ENCODE peak calls at places on chromosome 6, in eight cellular contexts. J is uterus; G is left ventricle myocardium inferior; K is fibroblast of lung; P is IMR-90; T is psoas muscle; U is CD8-positive, alpha-beta T cell; H is Caco-2. O is an unnamed sample. For H3K27me3 and H3K4me1, the result is how much of the 10 kb centered on the place peaks cover.

GRCh38 chr6:57069920-57070331 is 20.1 kb upstream of the ZNF451 start:
- DNase-seq in J (no peak), H (no peak), G (no peak), P (no peak), U (no peak), K (peak), T (no peak), O (no peak)

GRCh38 chr6:42137192-42137753 is 5.1 kb downstream of the C6orf132 start:
- DNase-seq in G (no peak), H (peak), U (no peak), K (peak), T (no peak), J (no peak), P (no peak), O (peak)

GRCh38 chr6:28982476-28983266 is 22.4 kb downstream of the ZNF311 start:
- DNase-seq in H (peak), P (peak), K (peak), J (peak), G (no peak), U (peak), T (no peak), O (peak)

GRCh38 chr6:133055527-133055966 is 185.6 kb upstream of the EYA4 start:
- DNase-seq in T (no peak), H (no peak), J (no peak), G (no peak), U (no peak), P (no peak), K (no peak), O (no peak)

GRCh38 chr6:135521431-135521830 is 23.9 kb upstream of the AHI1 start:
- DNase-seq in T (no peak), G (no peak), J (no peak), U (no peak), H (no peak), K (peak), P (peak), O (no peak)

GRCh38 chr6:16760536-16761468 is at the start of gene ATXN1:
- DNase-seq in H (peak), K (no peak), U (peak), J (peak), T (peak), G (peak), P (peak), O (peak)

GRCh38 chr6:105875974-105876640 is 210.0 kb upstream of the PRDM1 start:
- DNase-seq in H (no peak), J (no peak), P (no peak), U (no peak), G (no peak), T (no peak), K (no peak), O (no peak)

GRCh38 chr6:159969921-159970320 is 1.0 kb downstream of the IGF2R start:
- DNase-seq in K (peak), P (peak), H (peak), T (no peak), J (peak), G (no peak), U (peak), O (peak)

GRCh38 chr6:90274481-90275030 is 22.1 kb downstream of the BACH2 start:
- DNase-seq in G (no peak), H (no peak), K (no peak), U (peak), P (no peak), J (no peak), T (no peak), O (no peak)

GRCh38 chr6:105515054-105515453 is 112.2 kb upstream of the PREP start:
- DNase-seq in K (no peak), J (no peak), G (no peak), P (no peak), U (no peak), H (no peak), T (no peak), O (no peak)

GRCh38 chr6:36904096-36904495 is 18.3 kb downstream of the C6orf89 start:
- DNase-seq in G (no peak), U (no peak), J (no peak), T (no peak), K (no peak), H (no peak), P (peak), O (no peak)

GRCh38 chr6:137277971-137278602 is 58.9 kb upstream of the IFNGR1 start:
- DNase-seq in U (no peak), K (peak), P (peak), T (no peak), H (peak), J (no peak), G (no peak), O (peak)

GRCh38 chr6:138289739-138290138 is 71.4 kb upstream of the PBOV1 start:
- DNase-seq in H (peak), J (no peak), U (no peak), P (no peak), K (peak), T (no peak), G (no peak), O (peak)

GRCh38 chr6:3571206-3571815 is 114.5 kb upstream of the SLC22A23 start:
- DNase-seq in J (no peak), T (no peak), H (no peak), K (no peak), G (no peak), P (no peak), U (no peak), O (no peak)

GRCh38 chr6:142384455-142385332 is 82.9 kb downstream of the ADGRG6 start:
- DNase-seq in T (no peak), H (no peak), K (peak), U (no peak), J (no peak), G (no peak), P (peak), O (no peak)

GRCh38 chr6:393391-394221 is 2.1 kb downstream of the IRF4 start:
- DNase-seq in U (no peak), J (no peak), T (peak), G (no peak), K (no peak), H (no peak), P (no peak), O (no peak)

GRCh38 chr6:84284428-84285033 is 57.1 kb upstream of the CEP162 start:
- DNase-seq in H (peak), U (no peak), G (no peak), J (no peak), K (no peak), P (peak), T (no peak), O (peak)

GRCh38 chr6:108608453-108609275 is 47.9 kb downstream of the FOXO3 start:
- DNase-seq in P (peak), U (no peak), H (no peak), K (peak), J (no peak), T (no peak), G (no peak), O (no peak)

GRCh38 chr6:143598466-143599080 is 79.2 kb upstream of the PHACTR2 start:
- DNase-seq in H (no peak), J (no peak), T (no peak), G (no peak), U (peak), K (no peak), P (no peak), O (no peak)

GRCh38 chr6:139099984-139100383 is 34.9 kb upstream of the HECA start:
- DNase-seq in T (no peak), P (no peak), K (no peak), U (no peak), H (no peak), G (no peak), J (no peak), O (no peak)

GRCh38 chr6:89862281-89862680 is 32.0 kb upstream of the GJA10 start:
- DNase-seq in U (no peak), H (no peak), J (no peak), P (no peak), K (no peak), G (no peak), T (no peak), O (no peak)

GRCh38 chr6:70709826-70710225 is 42.1 kb downstream of the SMAP1 start:
- DNase-seq in H (no peak), G (no peak), T (no peak), U (no peak), K (peak), J (no peak), P (peak), O (no peak)

GRCh38 chr6:126824226-126824625 is 294.2 kb upstream of the RSPO3 start:
- DNase-seq in J (no peak), K (peak), G (no peak), T (no peak), P (no peak), H (no peak), U (no peak), O (no peak)

GRCh38 chr6:159981591-159982245 is 12.8 kb downstream of the IGF2R start:
- DNase-seq in G (no peak), P (peak), K (peak), U (peak), J (peak), H (no peak), T (peak), O (no peak)

DNA sequence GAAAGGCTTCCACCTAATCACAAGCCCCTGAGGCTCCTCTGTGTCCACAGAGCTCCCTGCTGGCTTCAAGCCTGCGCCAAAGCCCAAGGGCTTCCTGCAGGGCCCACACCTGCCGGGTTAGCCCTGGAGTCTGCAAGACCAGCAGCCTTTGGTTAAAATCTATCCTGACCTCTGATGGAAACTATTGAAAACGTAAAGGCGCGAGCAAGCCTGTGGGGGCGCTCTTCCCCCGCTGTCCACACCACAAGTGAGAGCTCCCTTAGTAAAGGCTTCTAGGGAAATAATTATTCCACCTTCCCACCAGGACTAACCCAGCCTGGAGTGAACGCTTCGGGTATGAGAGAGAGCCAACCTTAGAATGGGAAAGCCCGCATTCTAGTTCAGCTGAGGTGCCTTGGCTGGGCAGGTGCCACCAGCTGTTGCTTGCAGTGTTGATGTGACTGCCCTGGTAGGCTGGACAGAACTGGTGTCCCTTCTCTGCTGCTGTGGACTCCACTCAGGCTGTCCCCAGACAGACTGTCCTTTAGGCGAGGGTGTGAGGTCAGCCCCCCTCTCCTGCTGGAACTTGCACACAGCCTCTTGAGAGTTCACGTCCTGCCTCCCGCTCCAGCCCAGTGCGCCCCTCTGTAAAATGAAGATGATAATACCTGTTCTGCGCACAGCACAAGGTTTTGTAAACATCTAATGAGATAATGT is 68.7 kb downstream of the SYTL3 start:
- DNase-seq in P (no peak), T (no peak), J (no peak), U (no peak), G (no peak), K (no peak), H (peak), O (no peak)
- TF ChIP-seq CTCF in P (peak), T (peak), J (peak), U (no peak), G (peak), K (peak), H (peak), O (peak)

DNA sequence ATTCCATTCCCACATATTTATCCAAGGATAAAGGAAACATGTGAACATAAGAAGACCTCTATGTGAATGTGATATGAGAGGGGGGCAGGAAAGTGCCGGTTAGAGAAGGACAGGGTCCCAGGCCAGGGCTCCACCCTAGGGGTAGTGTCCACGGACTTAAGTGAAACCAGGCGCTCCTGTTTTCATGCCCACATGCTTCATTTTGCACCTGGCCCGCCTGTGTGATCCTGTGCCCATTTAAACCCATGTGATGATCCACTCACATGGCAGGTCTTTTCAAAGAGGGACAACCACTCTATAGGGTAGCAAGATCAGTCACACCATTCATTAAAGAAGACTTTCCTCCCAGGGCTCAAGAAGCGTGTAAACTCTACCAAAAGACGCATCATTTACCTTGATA is 865.3 kb upstream of the GJE1 start:
- DNase-seq in K (no peak), U (no peak), J (no peak), G (no peak), P (no peak), H (no peak), T (no peak), O (no peak)
- H3K27me3 ChIP-seq in K (under half), U (under half), J (under half), G (under half), P (under half), H (under half), T (under half), O (under half)

GRCh38 chr6:34487536-34487935 is 21.7 kb downstream of the PACSIN1 start:
- DNase-seq in J (no peak), U (no peak), H (no peak), K (no peak), P (no peak), G (no peak), T (no peak), O (no peak)

GRCh38 chr6:34484391-34484790 is 18.5 kb downstream of the PACSIN1 start:
- DNase-seq in U (no peak), J (no peak), P (no peak), H (no peak), T (no peak), K (no peak), G (no peak), O (no peak)

GRCh38 chr6:34484899-34485298 is 19.0 kb downstream of the PACSIN1 start:
- DNase-seq in T (no peak), H (no peak), G (no peak), K (no peak), U (peak), J (no peak), P (no peak), O (no peak)

GRCh38 chr6:34485321-34486060 is 19.6 kb downstream of the PACSIN1 start:
- DNase-seq in J (no peak), T (no peak), H (no peak), U (no peak), G (no peak), P (no peak), K (no peak), O (no peak)

DNA sequence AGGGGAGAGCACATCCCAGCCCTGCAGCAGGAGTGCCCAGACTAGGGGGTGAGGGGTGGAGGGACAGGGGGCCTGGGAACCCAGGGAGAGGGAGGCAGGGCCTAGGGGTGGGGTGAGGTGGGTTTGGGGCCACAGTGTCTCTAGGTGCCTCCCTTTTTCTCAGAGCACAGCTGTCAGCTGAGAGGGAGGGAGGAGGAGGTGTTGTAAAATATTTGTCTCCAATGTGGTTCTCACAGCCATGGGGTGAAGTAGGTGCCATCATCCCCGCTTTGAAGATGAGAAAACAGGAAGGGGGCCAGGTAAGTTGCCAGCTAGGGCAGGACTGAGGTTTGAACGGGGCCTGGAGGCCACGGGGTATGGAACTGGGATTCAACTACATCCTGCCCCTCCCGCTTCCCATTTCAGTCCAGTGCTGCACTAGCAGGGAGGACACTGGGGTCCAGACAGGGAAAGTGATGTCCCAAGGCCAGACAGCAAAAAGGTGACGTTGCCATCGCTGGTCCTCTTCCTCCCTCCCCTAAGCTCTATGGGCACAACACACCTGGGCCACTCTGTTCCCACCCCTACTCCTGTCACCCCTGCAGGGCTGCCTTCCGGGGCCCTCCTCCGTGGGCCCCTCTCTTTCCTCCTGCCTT is 20.3 kb downstream of the PACSIN1 start:
- DNase-seq in P (no peak), K (no peak), J (no peak), G (no peak), T (no peak), H (no peak), U (peak), O (no peak)
- H3K4me1 ChIP-seq in P (under half), K (under half), J (under half), G (under half), T (under half), H (under half), U (under half), O (under half)

GRCh38 chr6:14008809-14009208 is 84.1 kb downstream of the RNF182 start:
- DNase-seq in K (no peak), H (no peak), G (no peak), T (no peak), U (no peak), P (no peak), J (no peak), O (no peak)

GRCh38 chr6:14004258-14004657 is 79.5 kb downstream of the RNF182 start:
- DNase-seq in J (no peak), G (no peak), P (no peak), T (no peak), H (no peak), U (no peak), K (no peak), O (peak)

GRCh38 chr6:14010275-14010674 is 85.5 kb downstream of the RNF182 start:
- DNase-seq in G (no peak), K (no peak), P (no peak), T (no peak), H (no peak), J (no peak), U (no peak), O (no peak)

GRCh38 chr6:14012313-14013036 is 87.7 kb downstream of the RNF182 start:
- DNase-seq in K (no peak), H (no peak), P (no peak), J (no peak), U (no peak), G (no peak), T (no peak), O (no peak)

DNA sequence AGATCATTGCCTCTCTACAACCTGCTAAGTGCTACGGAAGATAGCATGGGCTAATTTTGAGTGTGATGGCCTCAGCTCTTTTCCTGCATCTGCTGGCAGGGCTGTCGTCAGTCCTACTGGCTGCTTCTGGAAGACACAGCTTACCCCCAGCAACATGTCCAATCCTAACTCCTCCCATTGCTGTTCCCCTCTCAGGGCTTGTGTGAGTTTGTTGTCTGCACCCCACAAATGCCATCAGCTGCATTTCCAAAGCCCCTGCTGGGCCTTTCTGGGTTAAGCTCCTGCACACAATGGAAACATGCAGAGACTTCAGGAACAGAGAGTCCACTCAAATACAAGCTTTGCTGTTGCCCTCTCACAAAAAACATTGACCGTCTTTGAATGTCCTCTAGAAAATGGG is 84.7 kb downstream of the RNF182 start:
- DNase-seq in J (no peak), H (no peak), U (no peak), P (no peak), T (no peak), K (no peak), G (no peak), O (no peak)
- TF ChIP-seq CTCF in J (no peak), H (no peak), U (no peak), P (no peak), T (no peak), K (no peak), G (no peak), O (no peak)

GRCh38 chr6:44338228-44339122 is 4.0 kb upstream of the SPATS1 start:
- DNase-seq in P (peak), H (peak), J (peak), K (peak), U (peak), G (peak), T (peak), O (peak)
- H3K27me3 ChIP-seq in P (half or more), H (under half), J (under half), K (under half), U (under half), G (under half), T (under half), O (under half)

GRCh38 chr6:151095538-151096254 is 144.1 kb upstream of the AKAP12 start:
- DNase-seq in G (no peak), K (no peak), J (no peak), U (no peak), H (no peak), T (no peak), P (no peak), O (no peak)

GRCh38 chr6:151089916-151090443 is 149.8 kb upstream of the AKAP12 start:
- DNase-seq in U (no peak), G (no peak), H (no peak), T (no peak), J (no peak), K (no peak), P (no peak), O (no peak)

GRCh38 chr6:151091571-151091970 is 148.2 kb upstream of the AKAP12 start:
- DNase-seq in K (no peak), P (no peak), T (no peak), H (no peak), G (no peak), J (no peak), U (no peak), O (no peak)

GRCh38 chr6:151093706-151094105 is 146.1 kb upstream of the AKAP12 start:
- DNase-seq in T (no peak), G (no peak), P (no peak), K (no peak), H (no peak), U (no peak), J (no peak), O (no peak)

DNA sequence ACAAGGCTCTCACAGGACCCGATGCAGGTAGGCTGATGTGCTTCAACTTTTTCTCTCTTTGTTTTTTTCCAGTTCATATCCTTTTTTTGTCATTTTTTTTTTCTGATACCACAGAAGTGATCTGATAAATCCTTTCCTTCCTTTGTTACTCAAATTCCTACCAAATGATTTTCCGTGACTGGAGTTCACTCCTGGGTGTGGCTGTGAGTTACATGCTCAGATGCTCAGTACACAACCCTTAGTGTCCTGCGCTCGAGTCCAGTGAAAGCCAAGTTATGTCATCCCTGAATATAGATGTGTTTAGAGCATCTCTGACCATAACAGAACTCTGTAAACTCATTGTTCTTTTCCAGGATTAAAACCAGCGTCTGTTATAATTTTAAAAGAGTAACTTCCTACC is 147.2 kb upstream of the AKAP12 start:
- DNase-seq in U (no peak), J (no peak), K (peak), H (no peak), T (no peak), G (no peak), P (no peak), O (no peak)
- H3K4me1 ChIP-seq in U (under half), J (under half), K (under half), H (under half), T (under half), G (under half), P (under half), O (under half)

O was measured in BE2C.